ENCODE peak calls at places on chromosomes 4 and X, in nine cellular contexts. One of them, this sample, is unnamed.
A peak's percentile ranks its signal among the peaks of the same experiment; 100 is the strongest.

GRCh38 chr4:19983072-19983471 is 268.6 kb upstream of the SLIT2 start:
- DNase-seq in T-helper 17 cell: no peak
- DNase-seq in lower lobe of right lung: no peak
- DNase-seq in PC-3: peak; percentile 57
- DNase-seq in activated effector memory CD4-positive, alpha-beta T cell treated with Interleukin-2 at 50 U/mL for 16 hours: no peak
- DNase-seq in KG1: no peak
- DNase-seq in activated B cell treated with CpG ODN at 0.5 μM for 24 hours: no peak
- DNase-seq in activated T-cell treated with anti-CD3 and anti-CD28 coated beads, Interleukin-2, amount 50 U/mL, for 72 hours: no peak
- DNase-seq in sigmoid colon: no peak
- DNase-seq in this sample: no peak

GRCh38 chr4:168615294-168615693 is 118.4 kb downstream of the PALLD start:
- DNase-seq in PC-3: peak; percentile 28
- DNase-seq in T-helper 17 cell: no peak
- DNase-seq in sigmoid colon: no peak
- DNase-seq in activated effector memory CD4-positive, alpha-beta T cell treated with Interleukin-2 at 50 U/mL for 16 hours: no peak
- DNase-seq in lower lobe of right lung: no peak
- DNase-seq in activated B cell treated with CpG ODN at 0.5 μM for 24 hours: no peak
- DNase-seq in activated T-cell treated with anti-CD3 and anti-CD28 coated beads, Interleukin-2, amount 50 U/mL, for 72 hours: no peak
- DNase-seq in KG1: no peak
- DNase-seq in this sample: no peak

GRCh38 chr4:152591361-152591760 is 55.5 kb upstream of the FBXW7 start:
- DNase-seq in PC-3: no peak
- DNase-seq in sigmoid colon: peak; percentile 85
- DNase-seq in KG1: no peak
- DNase-seq in activated T-cell treated with anti-CD3 and anti-CD28 coated beads, Interleukin-2, amount 50 U/mL, for 72 hours: peak; percentile 15
- DNase-seq in activated B cell treated with CpG ODN at 0.5 μM for 24 hours: no peak
- DNase-seq in lower lobe of right lung: peak; percentile 60
- DNase-seq in T-helper 17 cell: no peak
- DNase-seq in activated effector memory CD4-positive, alpha-beta T cell treated with Interleukin-2 at 50 U/mL for 16 hours: no peak
- DNase-seq in this sample: peak; percentile 73

GRCh38 chr4:24774452-24774851 is 20.9 kb upstream of the SOD3 start:
- DNase-seq in PC-3: peak; percentile 60
- DNase-seq in lower lobe of right lung: no peak
- DNase-seq in T-helper 17 cell: no peak
- DNase-seq in sigmoid colon: no peak
- DNase-seq in activated B cell treated with CpG ODN at 0.5 μM for 24 hours: no peak
- DNase-seq in activated T-cell treated with anti-CD3 and anti-CD28 coated beads, Interleukin-2, amount 50 U/mL, for 72 hours: no peak
- DNase-seq in KG1: no peak
- DNase-seq in activated effector memory CD4-positive, alpha-beta T cell treated with Interleukin-2 at 50 U/mL for 16 hours: no peak
- DNase-seq in this sample: no peak

GRCh38 chr4:37827030-37827705 is 682 bp downstream of the PGM2 start:
- DNase-seq in lower lobe of right lung: no peak
- DNase-seq in KG1: no peak
- DNase-seq in activated effector memory CD4-positive, alpha-beta T cell treated with Interleukin-2 at 50 U/mL for 16 hours: no peak
- DNase-seq in activated T-cell treated with anti-CD3 and anti-CD28 coated beads, Interleukin-2, amount 50 U/mL, for 72 hours: peak; percentile 12
- DNase-seq in activated B cell treated with CpG ODN at 0.5 μM for 24 hours: no peak
- DNase-seq in PC-3: peak; percentile 75
- DNase-seq in T-helper 17 cell: no peak
- DNase-seq in sigmoid colon: peak; percentile 68
- DNase-seq in this sample: no peak

GRCh38 chr4:181281451-181281850 is 961.8 kb upstream of the TENM3 start:
- DNase-seq in KG1: no peak
- DNase-seq in activated effector memory CD4-positive, alpha-beta T cell treated with Interleukin-2 at 50 U/mL for 16 hours: no peak
- DNase-seq in activated T-cell treated with anti-CD3 and anti-CD28 coated beads, Interleukin-2, amount 50 U/mL, for 72 hours: no peak
- DNase-seq in lower lobe of right lung: no peak
- DNase-seq in sigmoid colon: no peak
- DNase-seq in PC-3: no peak
- DNase-seq in T-helper 17 cell: no peak
- DNase-seq in activated B cell treated with CpG ODN at 0.5 μM for 24 hours: no peak
- DNase-seq in this sample: no peak

GRCh38 chr4:109755656-109756055 is 25.8 kb upstream of the PLA2G12A start:
- DNase-seq in lower lobe of right lung: no peak
- DNase-seq in activated B cell treated with CpG ODN at 0.5 μM for 24 hours: no peak
- DNase-seq in T-helper 17 cell: no peak
- DNase-seq in PC-3: no peak
- DNase-seq in KG1: no peak
- DNase-seq in sigmoid colon: no peak
- DNase-seq in activated T-cell treated with anti-CD3 and anti-CD28 coated beads, Interleukin-2, amount 50 U/mL, for 72 hours: no peak
- DNase-seq in activated effector memory CD4-positive, alpha-beta T cell treated with Interleukin-2 at 50 U/mL for 16 hours: no peak
- DNase-seq in this sample: no peak

GRCh38 chr4:174828845-174829701 is at the start of gene GLRA3:
- DNase-seq in sigmoid colon: no peak
- DNase-seq in activated B cell treated with CpG ODN at 0.5 μM for 24 hours: peak; percentile 35
- DNase-seq in T-helper 17 cell: no peak
- DNase-seq in KG1: no peak
- DNase-seq in PC-3: peak; percentile 6
- DNase-seq in activated T-cell treated with anti-CD3 and anti-CD28 coated beads, Interleukin-2, amount 50 U/mL, for 72 hours: no peak
- DNase-seq in activated effector memory CD4-positive, alpha-beta T cell treated with Interleukin-2 at 50 U/mL for 16 hours: no peak
- DNase-seq in lower lobe of right lung: peak; percentile 68
- DNase-seq in this sample: peak; percentile 55

GRCh38 chr4:56575820-56576429 is 70.3 kb downstream of the ARL9 start:
- DNase-seq in activated effector memory CD4-positive, alpha-beta T cell treated with Interleukin-2 at 50 U/mL for 16 hours: no peak
- DNase-seq in sigmoid colon: no peak
- DNase-seq in activated B cell treated with CpG ODN at 0.5 μM for 24 hours: no peak
- DNase-seq in KG1: no peak
- DNase-seq in activated T-cell treated with anti-CD3 and anti-CD28 coated beads, Interleukin-2, amount 50 U/mL, for 72 hours: no peak
- DNase-seq in T-helper 17 cell: no peak
- DNase-seq in PC-3: peak; percentile 67
- DNase-seq in lower lobe of right lung: no peak
- DNase-seq in this sample: no peak

GRCh38 chr4:189022441-189023035 is 883.3 kb downstream of the TRIML1 start:
- DNase-seq in activated T-cell treated with anti-CD3 and anti-CD28 coated beads, Interleukin-2, amount 50 U/mL, for 72 hours: no peak
- DNase-seq in lower lobe of right lung: no peak
- DNase-seq in activated B cell treated with CpG ODN at 0.5 μM for 24 hours: no peak
- DNase-seq in activated effector memory CD4-positive, alpha-beta T cell treated with Interleukin-2 at 50 U/mL for 16 hours: no peak
- DNase-seq in sigmoid colon: no peak
- DNase-seq in KG1: no peak
- DNase-seq in PC-3: peak; percentile 38
- DNase-seq in T-helper 17 cell: no peak
- DNase-seq in this sample: no peak

GRCh38 chr4:1416948-1417260 is 10.7 kb upstream of the NKX1-1 start:
- DNase-seq in T-helper 17 cell: no peak
- DNase-seq in activated B cell treated with CpG ODN at 0.5 μM for 24 hours: no peak
- DNase-seq in lower lobe of right lung: peak; percentile 28
- DNase-seq in activated effector memory CD4-positive, alpha-beta T cell treated with Interleukin-2 at 50 U/mL for 16 hours: no peak
- DNase-seq in PC-3: no peak
- DNase-seq in KG1: no peak
- DNase-seq in activated T-cell treated with anti-CD3 and anti-CD28 coated beads, Interleukin-2, amount 50 U/mL, for 72 hours: no peak
- DNase-seq in sigmoid colon: peak; percentile 43
- DNase-seq in this sample: peak; percentile 42

GRCh38 chrX:53312946-53313745 is 31.8 kb upstream of the IQSEC2 start:
- DNase-seq in PC-3: peak; percentile 71
- DNase-seq in activated effector memory CD4-positive, alpha-beta T cell treated with Interleukin-2 at 50 U/mL for 16 hours: peak; percentile 27
- DNase-seq in sigmoid colon: peak; percentile 81
- DNase-seq in activated B cell treated with CpG ODN at 0.5 μM for 24 hours: peak; percentile 23
- DNase-seq in activated T-cell treated with anti-CD3 and anti-CD28 coated beads, Interleukin-2, amount 50 U/mL, for 72 hours: peak; percentile 61
- DNase-seq in lower lobe of right lung: no peak
- DNase-seq in T-helper 17 cell: peak; percentile 31
- DNase-seq in KG1: peak; percentile 22
- DNase-seq in this sample: peak; percentile 85

GRCh38 chrX:85391879-85392238 is 12.4 kb upstream of the POF1B start:
- DNase-seq in sigmoid colon: no peak
- DNase-seq in T-helper 17 cell: no peak
- DNase-seq in activated effector memory CD4-positive, alpha-beta T cell treated with Interleukin-2 at 50 U/mL for 16 hours: no peak
- DNase-seq in activated T-cell treated with anti-CD3 and anti-CD28 coated beads, Interleukin-2, amount 50 U/mL, for 72 hours: no peak
- DNase-seq in lower lobe of right lung: no peak
- DNase-seq in activated B cell treated with CpG ODN at 0.5 μM for 24 hours: no peak
- DNase-seq in KG1: no peak
- DNase-seq in PC-3: no peak
- DNase-seq in this sample: no peak

GRCh38 chr4:73603307-73603710 is 16.9 kb downstream of the RASSF6 start:
- DNase-seq in activated T-cell treated with anti-CD3 and anti-CD28 coated beads, Interleukin-2, amount 50 U/mL, for 72 hours: no peak
- DNase-seq in T-helper 17 cell: no peak
- DNase-seq in lower lobe of right lung: no peak
- DNase-seq in sigmoid colon: no peak
- DNase-seq in KG1: no peak
- DNase-seq in activated B cell treated with CpG ODN at 0.5 μM for 24 hours: no peak
- DNase-seq in PC-3: peak; percentile 75
- DNase-seq in activated effector memory CD4-positive, alpha-beta T cell treated with Interleukin-2 at 50 U/mL for 16 hours: no peak
- DNase-seq in this sample: no peak

GRCh38 chr4:125303058-125303457 is 11.7 kb upstream of the FAT4 start:
- DNase-seq in activated effector memory CD4-positive, alpha-beta T cell treated with Interleukin-2 at 50 U/mL for 16 hours: no peak
- DNase-seq in activated B cell treated with CpG ODN at 0.5 μM for 24 hours: no peak
- DNase-seq in PC-3: no peak
- DNase-seq in activated T-cell treated with anti-CD3 and anti-CD28 coated beads, Interleukin-2, amount 50 U/mL, for 72 hours: no peak
- DNase-seq in T-helper 17 cell: no peak
- DNase-seq in KG1: no peak
- DNase-seq in lower lobe of right lung: no peak
- DNase-seq in sigmoid colon: no peak
- DNase-seq in this sample: no peak

GRCh38 chrX:96693407-96693806 is 8.8 kb downstream of the DIAPH2 start:
- DNase-seq in activated B cell treated with CpG ODN at 0.5 μM for 24 hours: no peak
- DNase-seq in activated T-cell treated with anti-CD3 and anti-CD28 coated beads, Interleukin-2, amount 50 U/mL, for 72 hours: no peak
- DNase-seq in lower lobe of right lung: no peak
- DNase-seq in KG1: no peak
- DNase-seq in PC-3: no peak
- DNase-seq in T-helper 17 cell: no peak
- DNase-seq in activated effector memory CD4-positive, alpha-beta T cell treated with Interleukin-2 at 50 U/mL for 16 hours: no peak
- DNase-seq in sigmoid colon: no peak
- DNase-seq in this sample: no peak

GRCh38 chr4:55733874-55734437 is 85.6 kb upstream of the EXOC1L start:
- DNase-seq in KG1: no peak
- DNase-seq in activated T-cell treated with anti-CD3 and anti-CD28 coated beads, Interleukin-2, amount 50 U/mL, for 72 hours: no peak
- DNase-seq in T-helper 17 cell: no peak
- DNase-seq in activated effector memory CD4-positive, alpha-beta T cell treated with Interleukin-2 at 50 U/mL for 16 hours: no peak
- DNase-seq in sigmoid colon: no peak
- DNase-seq in PC-3: peak; percentile 99
- DNase-seq in lower lobe of right lung: peak; percentile 79
- DNase-seq in activated B cell treated with CpG ODN at 0.5 μM for 24 hours: no peak
- DNase-seq in this sample: no peak

GRCh38 chr4:175431635-175432034 is 380.4 kb downstream of the GPM6A start:
- DNase-seq in activated B cell treated with CpG ODN at 0.5 μM for 24 hours: no peak
- DNase-seq in sigmoid colon: no peak
- DNase-seq in T-helper 17 cell: no peak
- DNase-seq in activated effector memory CD4-positive, alpha-beta T cell treated with Interleukin-2 at 50 U/mL for 16 hours: no peak
- DNase-seq in PC-3: no peak
- DNase-seq in lower lobe of right lung: no peak
- DNase-seq in KG1: no peak
- DNase-seq in activated T-cell treated with anti-CD3 and anti-CD28 coated beads, Interleukin-2, amount 50 U/mL, for 72 hours: no peak
- DNase-seq in this sample: no peak

GRCh38 chrX:1673337-1673736 is 58.5 kb downstream of the ASMT start:
- DNase-seq in activated T-cell treated with anti-CD3 and anti-CD28 coated beads, Interleukin-2, amount 50 U/mL, for 72 hours: peak; percentile 48
- DNase-seq in activated B cell treated with CpG ODN at 0.5 μM for 24 hours: no peak
- DNase-seq in PC-3: peak; percentile 54
- DNase-seq in T-helper 17 cell: no peak
- DNase-seq in lower lobe of right lung: no peak
- DNase-seq in sigmoid colon: no peak
- DNase-seq in KG1: peak; percentile 25
- DNase-seq in activated effector memory CD4-positive, alpha-beta T cell treated with Interleukin-2 at 50 U/mL for 16 hours: no peak
- DNase-seq in this sample: peak; percentile 34

GRCh38 chr4:173414456-173414855 is 15.5 kb upstream of the SCRG1 start:
- DNase-seq in activated B cell treated with CpG ODN at 0.5 μM for 24 hours: no peak
- DNase-seq in sigmoid colon: no peak
- DNase-seq in activated effector memory CD4-positive, alpha-beta T cell treated with Interleukin-2 at 50 U/mL for 16 hours: no peak
- DNase-seq in lower lobe of right lung: no peak
- DNase-seq in KG1: no peak
- DNase-seq in T-helper 17 cell: no peak
- DNase-seq in activated T-cell treated with anti-CD3 and anti-CD28 coated beads, Interleukin-2, amount 50 U/mL, for 72 hours: no peak
- DNase-seq in PC-3: no peak
- DNase-seq in this sample: no peak

GRCh38 chr4:15423285-15423711 is 4.5 kb upstream of the C1QTNF7 start:
- DNase-seq in activated effector memory CD4-positive, alpha-beta T cell treated with Interleukin-2 at 50 U/mL for 16 hours: no peak
- DNase-seq in sigmoid colon: no peak
- DNase-seq in KG1: no peak
- DNase-seq in T-helper 17 cell: no peak
- DNase-seq in PC-3: no peak
- DNase-seq in lower lobe of right lung: no peak
- DNase-seq in activated B cell treated with CpG ODN at 0.5 μM for 24 hours: no peak
- DNase-seq in activated T-cell treated with anti-CD3 and anti-CD28 coated beads, Interleukin-2, amount 50 U/mL, for 72 hours: peak; percentile 48
- DNase-seq in this sample: no peak

GRCh38 chr4:6390357-6390756 is 82.1 kb downstream of the PPP2R2C start:
- DNase-seq in sigmoid colon: no peak
- DNase-seq in activated T-cell treated with anti-CD3 and anti-CD28 coated beads, Interleukin-2, amount 50 U/mL, for 72 hours: no peak
- DNase-seq in activated effector memory CD4-positive, alpha-beta T cell treated with Interleukin-2 at 50 U/mL for 16 hours: no peak
- DNase-seq in activated B cell treated with CpG ODN at 0.5 μM for 24 hours: no peak
- DNase-seq in T-helper 17 cell: no peak
- DNase-seq in PC-3: no peak
- DNase-seq in lower lobe of right lung: no peak
- DNase-seq in KG1: no peak
- DNase-seq in this sample: no peak

GRCh38 chr4:82864336-82865001 is 26.5 kb downstream of the SEC31A start:
- DNase-seq in T-helper 17 cell: no peak
- DNase-seq in activated T-cell treated with anti-CD3 and anti-CD28 coated beads, Interleukin-2, amount 50 U/mL, for 72 hours: peak; percentile 23
- DNase-seq in sigmoid colon: no peak
- DNase-seq in activated B cell treated with CpG ODN at 0.5 μM for 24 hours: no peak
- DNase-seq in KG1: no peak
- DNase-seq in lower lobe of right lung: no peak
- DNase-seq in PC-3: no peak
- DNase-seq in activated effector memory CD4-positive, alpha-beta T cell treated with Interleukin-2 at 50 U/mL for 16 hours: no peak
- DNase-seq in this sample: no peak

GRCh38 chr4:72987741-72988729 is 81.5 kb downstream of the COX18 start:
- DNase-seq in sigmoid colon: no peak
- DNase-seq in activated effector memory CD4-positive, alpha-beta T cell treated with Interleukin-2 at 50 U/mL for 16 hours: no peak
- DNase-seq in KG1: no peak
- DNase-seq in T-helper 17 cell: no peak
- DNase-seq in activated T-cell treated with anti-CD3 and anti-CD28 coated beads, Interleukin-2, amount 50 U/mL, for 72 hours: no peak
- DNase-seq in lower lobe of right lung: no peak
- DNase-seq in activated B cell treated with CpG ODN at 0.5 μM for 24 hours: no peak
- DNase-seq in PC-3: peak; percentile 17
- DNase-seq in this sample: no peak

GRCh38 chr4:41661447-41662076 is 87.0 kb downstream of the PHOX2B start:
- DNase-seq in activated effector memory CD4-positive, alpha-beta T cell treated with Interleukin-2 at 50 U/mL for 16 hours: no peak
- DNase-seq in KG1: peak; percentile 3
- DNase-seq in T-helper 17 cell: no peak
- DNase-seq in activated B cell treated with CpG ODN at 0.5 μM for 24 hours: no peak
- DNase-seq in lower lobe of right lung: peak; percentile 57
- DNase-seq in sigmoid colon: no peak
- DNase-seq in activated T-cell treated with anti-CD3 and anti-CD28 coated beads, Interleukin-2, amount 50 U/mL, for 72 hours: peak; percentile 44
- DNase-seq in PC-3: peak; percentile 67
- DNase-seq in this sample: peak; percentile 80

GRCh38 chrX:10327651-10328050 is 170.9 kb downstream of the CLCN4 start:
- DNase-seq in lower lobe of right lung: no peak
- DNase-seq in activated T-cell treated with anti-CD3 and anti-CD28 coated beads, Interleukin-2, amount 50 U/mL, for 72 hours: no peak
- DNase-seq in sigmoid colon: no peak
- DNase-seq in activated effector memory CD4-positive, alpha-beta T cell treated with Interleukin-2 at 50 U/mL for 16 hours: no peak
- DNase-seq in PC-3: peak; percentile 48
- DNase-seq in activated B cell treated with CpG ODN at 0.5 μM for 24 hours: no peak
- DNase-seq in T-helper 17 cell: no peak
- DNase-seq in KG1: no peak
- DNase-seq in this sample: no peak

GRCh38 chr4:83552924-83553323 is 17.0 kb downstream of the GPAT3 start:
- DNase-seq in lower lobe of right lung: no peak
- DNase-seq in activated effector memory CD4-positive, alpha-beta T cell treated with Interleukin-2 at 50 U/mL for 16 hours: no peak
- DNase-seq in activated T-cell treated with anti-CD3 and anti-CD28 coated beads, Interleukin-2, amount 50 U/mL, for 72 hours: peak; percentile 8
- DNase-seq in sigmoid colon: no peak
- DNase-seq in PC-3: peak; percentile 77
- DNase-seq in T-helper 17 cell: no peak
- DNase-seq in activated B cell treated with CpG ODN at 0.5 μM for 24 hours: no peak
- DNase-seq in KG1: no peak
- DNase-seq in this sample: no peak

GRCh38 chrX:143027262-143027661 is 1.5 kb downstream of the SPANXN4 start:
- DNase-seq in lower lobe of right lung: no peak
- DNase-seq in activated effector memory CD4-positive, alpha-beta T cell treated with Interleukin-2 at 50 U/mL for 16 hours: no peak
- DNase-seq in activated B cell treated with CpG ODN at 0.5 μM for 24 hours: no peak
- DNase-seq in T-helper 17 cell: no peak
- DNase-seq in KG1: no peak
- DNase-seq in sigmoid colon: no peak
- DNase-seq in activated T-cell treated with anti-CD3 and anti-CD28 coated beads, Interleukin-2, amount 50 U/mL, for 72 hours: no peak
- DNase-seq in PC-3: no peak
- DNase-seq in this sample: no peak

GRCh38 chrX:153638436-153639176 is 8.4 kb upstream of the DUSP9 start:
- DNase-seq in activated B cell treated with CpG ODN at 0.5 μM for 24 hours: no peak
- DNase-seq in lower lobe of right lung: no peak
- DNase-seq in activated T-cell treated with anti-CD3 and anti-CD28 coated beads, Interleukin-2, amount 50 U/mL, for 72 hours: no peak
- DNase-seq in T-helper 17 cell: no peak
- DNase-seq in sigmoid colon: no peak
- DNase-seq in KG1: no peak
- DNase-seq in activated effector memory CD4-positive, alpha-beta T cell treated with Interleukin-2 at 50 U/mL for 16 hours: no peak
- DNase-seq in PC-3: no peak
- DNase-seq in this sample: peak; percentile 40

This sample was measured in sciatic nerve.